ENCODE peak calls at places on chromosomes 3 and 15, in six cellular contexts. E is A549, I is right lobe of liver, W is ovary, V is upper lobe of left lung, A is transverse colon. Y is an unnamed sample.

GRCh38 chr15:66704019-66704782 is 2.2 kb downstream of the SMAD6 start:
- DNase-seq in V (peak; percentile 50), I (no peak), E (no peak), A (peak; percentile 13), W (no peak), Y (no peak)

GRCh38 chr3:188956839-188957489 is 214.8 kb upstream of the TPRG1 start:
- DNase-seq in W (no peak), V (no peak), I (no peak), A (no peak), E (peak; percentile 35), Y (peak; percentile 22)

GRCh38 chr15:69976366-69976994 is 121.2 kb downstream of the TLE3 start:
- DNase-seq in A (peak; percentile 29), W (no peak), V (no peak), I (no peak), E (no peak), Y (no peak)

GRCh38 chr3:48567090-48567489 is 3.5 kb upstream of the UCN2 start:
- DNase-seq in I (no peak), A (no peak), V (no peak), E (no peak), W (no peak), Y (no peak)

GRCh38 chr3:138114431-138114918 is 933 bp downstream of the DZIP1L start:
- DNase-seq in V (no peak), I (no peak), A (no peak), E (no peak), W (peak; percentile 44), Y (peak; percentile 15)

GRCh38 chr3:96814581-96815567 is at the start of gene EPHA6:
- DNase-seq in A (no peak), V (no peak), I (no peak), W (no peak), E (no peak), Y (no peak)

GRCh38 chr15:76998661-76999285 is 3.8 kb downstream of the PSTPIP1 start:
- DNase-seq in A (no peak), V (no peak), E (no peak), W (no peak), I (peak; percentile 34), Y (no peak)

GRCh38 chr3:159881828-159882309 is 106.8 kb upstream of the IL12A start:
- DNase-seq in V (no peak), A (no peak), E (no peak), I (no peak), W (no peak), Y (no peak)

GRCh38 chr3:127074900-127075360 is 92.0 kb downstream of the PLXNA1 start:
- DNase-seq in E (no peak), V (no peak), A (no peak), W (no peak), I (peak; percentile 22), Y (no peak)

GRCh38 chr3:148708409-148708808 is 10.7 kb downstream of the AGTR1 start:
- DNase-seq in I (no peak), W (no peak), A (no peak), E (no peak), V (no peak), Y (no peak)

GRCh38 chr3:9769426-9770275 is at the start of gene CAMK1:
- DNase-seq in E (peak; percentile 79), V (peak; percentile 86), I (peak; percentile 92), W (peak; percentile 89), A (peak; percentile 84), Y (peak; percentile 86)
- TF ChIP-seq POLR2A in E (peak; percentile 69), V (no peak), I (peak; percentile 94), W (peak; percentile 88), A (peak; percentile 35), Y (peak; percentile 83)

GRCh38 chr15:96350321-96350720 is 19.8 kb downstream of the NR2F2 start:
- DNase-seq in E (no peak), I (no peak), A (no peak), V (no peak), W (no peak), Y (no peak)

GRCh38 chr15:96349933-96350292 is 19.4 kb downstream of the NR2F2 start:
- DNase-seq in V (no peak), E (no peak), I (no peak), A (no peak), W (no peak), Y (no peak)

GRCh38 chr15:96348112-96349027 is 17.9 kb downstream of the NR2F2 start:
- DNase-seq in V (no peak), I (no peak), A (no peak), W (peak; percentile 24), E (no peak), Y (no peak)

GRCh38 chr15:96350884-96351639 is 20.6 kb downstream of the NR2F2 start:
- DNase-seq in A (no peak), W (no peak), I (no peak), V (no peak), E (no peak), Y (no peak)

DNA sequence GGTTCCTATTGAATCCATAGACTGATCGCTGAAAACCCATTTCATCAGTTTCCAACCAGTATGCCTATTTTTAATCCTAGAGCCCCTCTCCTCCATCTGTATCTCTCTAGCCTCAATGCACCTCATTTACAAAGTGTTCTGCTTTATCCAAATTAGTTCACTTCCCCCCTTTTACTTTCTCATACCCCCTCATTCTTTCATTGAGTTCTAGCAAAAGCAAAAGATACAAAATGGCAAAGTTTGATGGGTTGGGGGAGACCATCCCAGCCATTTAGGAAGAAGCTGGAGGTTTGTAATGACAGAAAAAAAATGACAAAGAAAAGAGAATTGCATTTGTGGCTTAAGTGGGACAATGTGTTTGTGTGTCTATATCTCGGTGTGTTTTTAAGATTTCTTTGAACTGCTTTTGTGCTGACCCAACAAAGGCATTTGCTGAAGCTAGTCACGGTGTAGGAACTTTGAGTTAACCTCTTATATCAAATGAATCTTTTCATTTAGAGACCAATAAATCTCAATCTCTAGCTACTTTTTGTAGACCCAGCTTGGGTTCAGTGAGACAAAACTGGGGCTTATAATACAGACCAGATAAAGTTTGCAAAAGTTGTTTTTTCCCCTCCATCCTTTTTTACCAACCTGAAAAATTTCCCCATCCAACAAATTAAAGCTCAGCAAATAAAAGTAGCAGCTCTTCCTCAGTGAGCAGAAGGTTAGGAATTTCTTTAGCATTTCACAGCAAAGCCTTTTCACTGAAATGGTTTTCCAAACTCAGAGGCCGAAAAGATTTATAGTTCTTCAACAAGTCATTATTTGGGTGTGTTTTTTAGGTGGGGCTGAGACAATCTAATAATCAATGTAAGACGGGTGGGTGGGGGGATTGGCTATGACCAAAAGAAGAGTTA is 18.8 kb downstream of the NR2F2 start:
- DNase-seq in E (no peak), V (no peak), A (no peak), W (no peak), I (no peak), Y (no peak)
- TF ChIP-seq POLR2A in E (no peak), V (no peak), A (no peak), W (no peak), I (no peak), Y (no peak)

GRCh38 chr3:53457068-53457467 is 37.3 kb upstream of the CACNA1D start:
- DNase-seq in E (no peak), A (no peak), V (no peak), W (no peak), I (no peak), Y (no peak)
- TF ChIP-seq POLR2A in E (no peak), A (no peak), V (no peak), W (no peak), I (no peak), Y (no peak)

GRCh38 chr3:133805702-133806475 is at the start of gene SRPRB:
- DNase-seq in V (peak; percentile 96), E (peak; percentile 92), A (peak; percentile 95), W (peak; percentile 90), I (peak; percentile 97), Y (peak; percentile 95)
- TF ChIP-seq POLR2A in V (no peak), E (peak; percentile 87), A (peak; percentile 73), W (peak; percentile 42), I (peak; percentile 77), Y (peak; percentile 96)

GRCh38 chr15:39594764-39595620 is 14.1 kb downstream of the THBS1 start:
- DNase-seq in V (no peak), E (no peak), W (no peak), A (no peak), I (no peak), Y (no peak)
- TF ChIP-seq POLR2A in V (no peak), E (no peak), W (no peak), A (no peak), I (peak; percentile 9), Y (no peak)

DNA sequence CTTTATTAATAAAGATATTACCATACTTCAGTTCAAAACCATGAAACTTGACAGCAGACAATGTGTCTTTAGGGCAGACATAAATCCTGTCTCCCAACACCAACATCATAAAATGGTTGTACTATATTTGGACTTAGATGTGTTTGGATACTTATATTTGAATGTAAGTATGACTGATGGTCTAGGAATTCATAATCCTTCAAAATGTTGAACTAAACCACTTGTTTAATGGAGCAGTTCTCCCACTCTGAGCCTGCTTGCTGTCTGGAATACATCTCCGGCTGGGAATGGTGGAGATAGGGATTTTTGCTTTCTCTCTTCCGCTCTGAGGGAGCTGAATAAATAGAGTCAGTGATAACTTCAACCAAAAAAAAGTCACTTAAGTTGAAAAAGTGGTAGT is 10.6 kb downstream of the FBN1 start:
- DNase-seq in I (no peak), V (no peak), E (no peak), A (no peak), W (no peak), Y (no peak)
- TF ChIP-seq POLR2A in I (no peak), V (no peak), E (no peak), A (no peak), W (no peak), Y (no peak)

GRCh38 chr3:131067983-131068382 is 41.3 kb downstream of the NEK11 start:
- DNase-seq in A (peak; percentile 13), V (no peak), E (no peak), I (no peak), W (peak; percentile 26), Y (no peak)

GRCh38 chr3:131075632-131076328 is 49.1 kb downstream of the NEK11 start:
- DNase-seq in A (peak; percentile 8), V (no peak), W (no peak), I (no peak), E (no peak), Y (no peak)

GRCh38 chr3:131072845-131073244 is 46.2 kb downstream of the NEK11 start:
- DNase-seq in E (no peak), A (no peak), W (no peak), V (no peak), I (no peak), Y (no peak)

GRCh38 chr3:131077904-131078303 is 51.2 kb downstream of the NEK11 start:
- DNase-seq in V (no peak), E (no peak), A (no peak), W (no peak), I (no peak), Y (no peak)

GRCh38 chr3:131072099-131072559 is 45.5 kb downstream of the NEK11 start:
- DNase-seq in I (no peak), V (no peak), E (no peak), W (no peak), A (no peak), Y (no peak)
- TF ChIP-seq POLR2A in I (no peak), V (no peak), E (no peak), W (no peak), A (no peak), Y (no peak)